ENCODE peak calls at places on chromosome 3, in six cellular contexts. D, X, U, Y, B and E are unnamed samples.

GRCh38 chr3:108471346-108471935 is 39.0 kb downstream of the MYH15 start:
- DNase-seq in D (no peak), X (no peak), U (no peak), Y (no peak), B (no peak), E (no peak)

GRCh38 chr3:126310816-126311215 is 46.4 kb downstream of the KLF15 start:
- DNase-seq in D (no peak), X (no peak), U (no peak), Y (no peak), B (no peak), E (no peak)

GRCh38 chr3:4889896-4890295 is 89.3 kb upstream of the BHLHE40 start:
- DNase-seq in D (peak), X (no peak), U (no peak), Y (peak), B (no peak), E (no peak)

GRCh38 chr3:156469456-156469855 is 85.5 kb downstream of the SSR3 start:
- DNase-seq in D (no peak), X (no peak), U (no peak), Y (no peak), B (no peak), E (no peak)

GRCh38 chr3:85270488-85270887 is 311.7 kb downstream of the CADM2 start:
- DNase-seq in D (no peak), X (no peak), U (no peak), Y (no peak), B (no peak), E (no peak)

GRCh38 chr3:81005992-81006391 is 755.5 kb downstream of the GBE1 start:
- DNase-seq in D (no peak), X (no peak), U (no peak), Y (no peak), B (no peak), E (peak)

GRCh38 chr3:148791296-148791695 is 36.3 kb upstream of the CPB1 start:
- DNase-seq in D (peak), X (no peak), U (no peak), Y (no peak), B (no peak), E (no peak)

GRCh38 chr3:185630182-185630622 is 44.1 kb downstream of the SENP2 start:
- DNase-seq in D (no peak), X (no peak), U (no peak), Y (no peak), B (no peak), E (no peak)

GRCh38 chr3:100600181-100601042 is 9.0 kb upstream of the ADGRG7 start:
- DNase-seq in D (no peak), X (peak), U (no peak), Y (no peak), B (no peak), E (no peak)

GRCh38 chr3:159233734-159234133 is 431.9 kb downstream of the MFSD1 start:
- DNase-seq in D (no peak), X (no peak), U (no peak), Y (no peak), B (no peak), E (no peak)

GRCh38 chr3:40623567-40623966 is 98.8 kb downstream of the ZNF621 start:
- DNase-seq in D (no peak), X (peak), U (no peak), Y (no peak), B (peak), E (peak)

GRCh38 chr3:100316656-100317069 is 17.9 kb upstream of the NIT2 start:
- DNase-seq in D (peak), X (no peak), U (no peak), Y (peak), B (peak), E (peak)

GRCh38 chr3:133881987-133882825 is 13.5 kb downstream of the RAB6B start:
- DNase-seq in D (no peak), X (no peak), U (peak), Y (no peak), B (no peak), E (no peak)

GRCh38 chr3:58651268-58651667 is 15.3 kb downstream of the FAM3D start:
- DNase-seq in D (no peak), X (no peak), U (no peak), Y (no peak), B (no peak), E (no peak)

GRCh38 chr3:41525288-41526064 is 326.2 kb downstream of the CTNNB1 start:
- DNase-seq in D (no peak), X (no peak), U (no peak), Y (peak), B (no peak), E (no peak)

GRCh38 chr3:136173939-136174338 is 22.2 kb downstream of the MSL2 start:
- DNase-seq in D (no peak), X (no peak), U (no peak), Y (no peak), B (no peak), E (no peak)

GRCh38 chr3:71582612-71583568 is 638 bp downstream of the FOXP1 start:
- DNase-seq in D (peak), X (no peak), U (peak), Y (peak), B (peak), E (peak)

GRCh38 chr3:71581451-71581980 is 2.0 kb downstream of the FOXP1 start:
- DNase-seq in D (peak), X (no peak), U (peak), Y (no peak), B (no peak), E (no peak)

GRCh38 chr3:71583569-71584215 is at the start of gene FOXP1:
- DNase-seq in D (peak), X (no peak), U (peak), Y (peak), B (peak), E (peak)

GRCh38 chr3:71580636-71581215 is 2.8 kb downstream of the FOXP1 start:
- DNase-seq in D (no peak), X (no peak), U (no peak), Y (no peak), B (no peak), E (no peak)

GRCh38 chr3:71581981-71582611 is 1.4 kb downstream of the FOXP1 start:
- DNase-seq in D (peak), X (no peak), U (peak), Y (peak), B (peak), E (peak)
- TF ChIP-seq GABPA in D (no peak), X (no peak), U (no peak), Y (no peak), B (no peak), E (peak)

GRCh38 chr3:192092388-192093005 is 631.5 kb downstream of the PYDC2 start:
- DNase-seq in D (no peak), X (no peak), U (no peak), Y (no peak), B (no peak), E (no peak)

GRCh38 chr3:192091831-192092230 is 630.9 kb downstream of the PYDC2 start:
- DNase-seq in D (no peak), X (no peak), U (no peak), Y (no peak), B (no peak), E (no peak)

GRCh38 chr3:192090586-192090985 is 629.6 kb downstream of the PYDC2 start:
- DNase-seq in D (no peak), X (no peak), U (peak), Y (peak), B (no peak), E (no peak)
- TF ChIP-seq GABPA in D (no peak), X (no peak), U (no peak), Y (no peak), B (no peak), E (no peak)

GRCh38 chr3:113214227-113214626 is 2.9 kb downstream of the BOC start:
- DNase-seq in D (no peak), X (no peak), U (no peak), Y (no peak), B (no peak), E (no peak)
- TF ChIP-seq GABPA in D (no peak), X (no peak), U (no peak), Y (no peak), B (no peak), E (no peak)

GRCh38 chr3:197000211-197000610 is 29.4 kb downstream of the MELTF start:
- DNase-seq in D (no peak), X (no peak), U (no peak), Y (no peak), B (no peak), E (no peak)

GRCh38 chr3:196996454-196997265 is 28.0 kb upstream of the PIGZ start:
- DNase-seq in D (no peak), X (no peak), U (no peak), Y (no peak), B (no peak), E (no peak)

GRCh38 chr3:196997311-196997710 is 28.7 kb upstream of the PIGZ start:
- DNase-seq in D (no peak), X (no peak), U (no peak), Y (no peak), B (no peak), E (no peak)

GRCh38 chr3:197001106-197001971 is 28.3 kb downstream of the MELTF start:
- DNase-seq in D (no peak), X (no peak), U (no peak), Y (no peak), B (no peak), E (no peak)

DNA sequence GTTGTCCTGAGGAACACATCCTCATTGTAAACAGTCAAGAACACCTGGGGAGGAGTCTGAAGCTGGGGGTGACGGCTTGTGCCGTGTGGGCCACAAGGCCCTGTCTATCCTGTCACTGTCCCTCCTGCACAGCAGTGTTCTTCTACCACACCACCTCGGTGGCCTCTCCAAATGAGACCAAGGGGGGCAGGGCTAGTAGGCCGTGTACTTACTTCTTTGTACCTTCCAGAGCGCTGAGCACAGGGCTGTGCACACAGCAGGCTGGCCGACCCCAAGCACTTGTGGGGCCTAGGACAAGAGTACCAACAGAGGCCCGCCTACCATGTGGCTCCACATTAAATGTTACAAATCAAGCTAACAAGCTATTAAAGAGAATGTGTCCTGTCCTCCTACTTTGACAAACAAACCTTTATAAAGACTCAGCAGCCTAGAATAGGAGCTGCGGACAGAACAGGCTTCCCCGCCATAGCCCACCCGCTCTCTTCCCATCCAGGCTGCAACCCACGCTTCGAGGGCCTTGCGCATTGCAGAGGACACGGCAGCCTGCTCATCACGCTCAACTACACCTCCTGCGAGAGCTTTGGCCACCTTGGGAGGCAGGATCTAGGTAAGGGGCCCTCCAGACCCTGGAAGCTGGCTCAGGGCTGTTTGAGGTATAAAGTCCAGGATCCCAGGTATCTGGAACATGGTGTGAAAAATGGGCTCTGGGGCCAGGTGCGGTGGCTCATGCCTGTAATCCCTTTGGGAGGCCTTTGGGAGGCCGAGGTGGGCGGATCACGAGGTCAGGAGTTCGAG is 30.5 kb downstream of the MELTF start:
- DNase-seq in D (no peak), X (no peak), U (no peak), Y (no peak), B (no peak), E (no peak)
- TF ChIP-seq GABPA in D (no peak), X (no peak), U (no peak), Y (no peak), B (no peak), E (no peak)